ENCODE peak calls at places on chromosomes 16 and 17, in four cellular contexts. U is GM12878, Z is stomach, K is ovary. Q is an unnamed sample.

GRCh38 chr16:21637032-21637968 is 15.1 kb downstream of the IGSF6 start:
- DNase-seq in K (no peak), U (no peak), Z (no peak), Q (no peak)

GRCh38 chr16:13110124-13110796 is 208.9 kb downstream of the SHISA9 start:
- DNase-seq in U (no peak), Z (no peak), K (no peak), Q (no peak)

GRCh38 chr17:12180644-12181261 is 160.1 kb downstream of the MAP2K4 start:
- DNase-seq in K (peak; percentile 46), U (peak; percentile 0), Z (no peak), Q (peak; percentile 40)

GRCh38 chr17:4766199-4766598 is 5.5 kb upstream of the TM4SF5 start:
- DNase-seq in K (no peak), U (no peak), Z (no peak), Q (no peak)

GRCh38 chr16:14496047-14496770 is 133.9 kb downstream of the PARN start:
- DNase-seq in U (no peak), K (no peak), Z (no peak), Q (no peak)

GRCh38 chr16:68227850-68228553 is 7.9 kb downstream of the ESRP2 start:
- DNase-seq in Z (peak; percentile 78), U (no peak), K (no peak), Q (no peak)

GRCh38 chr17:2940352-2940751 is 123.1 kb downstream of the OR1D5 start:
- DNase-seq in Z (peak; percentile 79), K (no peak), U (no peak), Q (no peak)

GRCh38 chr16:88782454-88783390 is 2.3 kb downstream of the PIEZO1 start:
- DNase-seq in K (no peak), U (no peak), Z (no peak), Q (no peak)

GRCh38 chr17:13736915-13737314 is 135.2 kb upstream of the HS3ST3A1 start:
- DNase-seq in Z (no peak), U (no peak), K (no peak), Q (no peak)

GRCh38 chr17:49093131-49093530 is 39.4 kb upstream of the B4GALNT2 start:
- DNase-seq in U (no peak), Z (peak; percentile 40), K (no peak), Q (no peak)

GRCh38 chr17:80891096-80892018 is 100.3 kb upstream of the CHMP6 start:
- DNase-seq in K (no peak), Z (peak; percentile 30), U (peak; percentile 56), Q (no peak)

DNA sequence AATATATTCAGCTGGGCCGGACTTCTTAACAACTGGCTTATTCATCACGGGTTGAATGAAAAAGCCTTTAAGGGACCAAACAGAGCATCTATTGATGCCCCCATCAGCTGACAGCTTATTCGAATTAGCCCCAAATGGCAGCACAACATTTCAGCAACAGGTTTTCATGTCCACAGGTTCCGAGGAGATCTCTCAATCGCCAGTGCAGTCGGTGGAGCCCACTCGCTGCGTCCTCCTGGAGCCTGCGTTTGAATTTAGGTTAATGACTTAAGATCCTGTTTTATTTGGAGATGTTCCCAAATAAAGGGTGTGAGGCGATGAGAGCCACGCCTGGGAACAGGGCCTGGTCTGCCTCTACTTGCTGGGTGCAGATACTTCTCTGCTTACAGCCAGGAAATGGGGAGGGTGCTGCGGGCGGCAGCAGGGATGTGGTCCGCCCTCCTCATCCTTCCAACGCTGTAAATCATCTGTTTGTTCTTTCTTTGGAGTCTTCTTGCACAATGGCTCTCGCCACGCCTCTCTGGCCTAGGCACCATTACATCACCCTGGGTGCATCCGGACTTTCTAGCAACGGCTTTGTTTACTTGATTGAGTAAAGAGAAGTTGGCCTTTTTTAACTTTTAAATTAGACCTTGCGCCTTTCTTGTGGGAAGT is 22.6 kb downstream of the NDE1 start:
- DNase-seq in U (no peak), Z (peak; percentile 70), K (peak; percentile 73), Q (peak; percentile 94)
- TF ChIP-seq EP300 in U (no peak), Z (no peak), K (peak; percentile 76), Q (peak; percentile 99)

GRCh38 chr16:81315271-81316175 is 761 bp downstream of the GAN start:
- DNase-seq in U (no peak), Z (peak; percentile 68), K (peak; percentile 54), Q (peak; percentile 14)
- TF ChIP-seq POLR2A in U (no peak), Z (no peak), K (no peak), Q (no peak)

DNA sequence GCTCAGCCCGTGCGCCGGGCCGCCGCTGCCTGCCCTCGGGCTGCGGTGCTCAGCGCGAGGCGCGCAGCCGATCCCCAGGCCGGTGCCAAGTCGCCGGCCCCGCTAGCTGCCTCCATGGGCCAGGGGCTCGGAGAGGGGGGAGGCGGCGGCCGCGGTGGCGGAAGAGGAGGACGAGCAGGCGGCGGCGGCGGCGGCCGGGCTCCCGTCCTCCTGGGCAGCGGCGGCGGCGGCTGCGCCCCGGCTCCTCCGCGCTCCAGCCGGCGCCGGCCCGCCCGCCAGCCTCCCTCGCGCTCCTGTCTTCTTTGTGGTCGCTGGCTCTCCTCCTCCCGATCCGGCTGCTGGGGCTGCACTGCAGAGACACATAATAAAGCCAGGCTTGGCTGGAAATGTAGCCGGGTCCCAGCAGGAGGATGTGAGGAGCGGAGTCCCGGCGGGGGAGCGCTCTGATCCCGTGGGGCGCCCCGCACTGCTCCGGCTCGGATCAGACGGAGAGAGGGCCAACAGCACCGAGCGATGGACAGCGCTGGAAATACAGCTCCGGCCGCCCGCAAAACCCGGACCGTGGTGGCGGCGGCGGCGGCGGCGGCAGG is 924 bp upstream of the ZNF423 start:
- DNase-seq in U (no peak), Z (peak; percentile 74), K (peak; percentile 83), Q (peak; percentile 56)
- TF ChIP-seq CTCF in U (no peak), Z (no peak), K (no peak), Q (peak; percentile 22)

DNA sequence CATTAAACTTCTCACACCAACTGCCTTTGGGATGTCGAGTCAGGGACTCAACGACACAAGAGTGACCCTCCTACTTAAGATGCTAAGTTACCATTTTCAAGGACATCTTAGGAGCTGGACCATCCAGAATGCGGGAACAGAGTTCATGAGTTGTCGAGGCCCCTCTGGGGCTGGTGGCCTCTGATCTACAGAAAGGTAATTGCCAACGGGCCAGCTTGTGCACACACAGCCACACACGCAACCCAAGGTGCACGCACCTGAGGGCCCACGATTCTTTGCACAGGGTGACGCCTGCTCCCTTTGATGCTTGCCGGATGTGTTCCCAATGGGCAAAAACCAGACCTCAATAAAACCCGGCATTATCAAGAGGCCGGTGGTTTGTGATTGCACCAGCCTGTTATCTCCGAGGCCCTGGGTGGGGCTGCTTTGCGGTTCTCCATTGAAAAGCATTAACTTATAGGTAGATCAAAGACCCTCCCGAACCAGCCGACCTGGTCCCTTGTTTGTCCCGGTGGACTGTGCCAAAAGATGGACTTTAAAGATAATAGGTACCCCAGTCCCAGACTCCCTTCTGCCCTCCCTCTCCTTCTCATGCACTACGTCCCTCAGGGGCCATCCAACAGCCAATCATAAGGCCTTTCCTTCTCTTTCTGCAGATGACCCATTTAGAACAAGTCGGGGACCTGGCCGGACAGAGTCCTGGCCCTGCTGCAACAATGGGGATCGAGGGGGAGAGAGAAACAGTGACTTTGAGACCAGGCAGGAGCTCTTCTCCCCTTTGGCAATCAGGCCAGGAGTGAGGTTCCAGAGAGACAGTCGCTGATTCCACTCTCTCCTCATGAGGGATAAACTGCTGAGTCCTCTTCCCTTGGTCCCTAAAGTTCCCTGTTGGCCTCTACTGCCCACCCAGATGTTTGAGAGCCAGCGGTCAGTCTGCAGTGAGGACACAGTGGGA is 292.5 kb downstream of the SOX9 start:
- DNase-seq in U (no peak), K (no peak), Z (peak; percentile 67), Q (no peak)
- TF ChIP-seq EP300 in U (no peak), K (no peak), Z (no peak), Q (no peak)

GRCh38 chr16:58499615-58500328 is at the start of gene NDRG4:
- DNase-seq in U (no peak), K (no peak), Z (peak; percentile 49), Q (no peak)
- TF ChIP-seq POLR2A in U (no peak), K (no peak), Z (no peak), Q (no peak)

GRCh38 chr17:8534498-8535188 is 95.9 kb downstream of the MYH10 start:
- DNase-seq in Z (no peak), U (no peak), K (no peak), Q (no peak)
- TF ChIP-seq CTCF in Z (no peak), U (no peak), K (no peak), Q (no peak)

Q was measured in tibial nerve.